ENCODE peak calls at places on chromosomes 3 and 15, in ten cellular contexts. S is lung, N is tibial artery, Y is brain microvascular endothelial cell, E is uterus, M is breast epithelium, O is neural progenitor cell, G is lower leg skin, H is cardiac muscle cell, A is lower lobe of right lung. V is an unnamed sample.

GRCh38 chr3:21377366-21377765 is 373.6 kb downstream of the ZNF385D start:
- DNase-seq in H (no peak), S (no peak), O (no peak), A (no peak), Y (no peak), N (no peak), E (no peak), G (no peak), M (no peak), V (no peak)

GRCh38 chr3:49276475-49277356 is at the start of gene C3orf62:
- DNase-seq in A (peak), H (peak), S (peak), M (peak), E (peak), N (peak), Y (peak), O (peak), G (peak), V (peak)

GRCh38 chr3:172201136-172201989 is 162.0 kb downstream of the FNDC3B start:
- DNase-seq in Y (peak), M (peak), H (peak), S (peak), O (no peak), N (peak), A (peak), E (peak), G (peak), V (peak)

GRCh38 chr3:187012609-187013051 is 82.3 kb downstream of the ST6GAL1 start:
- DNase-seq in N (peak), M (no peak), H (peak), E (no peak), Y (no peak), O (no peak), S (no peak), G (no peak), A (no peak), V (no peak)

GRCh38 chr3:123385981-123386380 is 62.9 kb downstream of the ADCY5 start:
- DNase-seq in E (peak), Y (no peak), A (no peak), H (peak), M (no peak), S (no peak), G (no peak), O (no peak), N (peak), V (no peak)

GRCh38 chr3:170132335-170132734 is 49.2 kb downstream of the PHC3 start:
- DNase-seq in O (no peak), H (peak), S (no peak), M (no peak), A (no peak), Y (no peak), N (no peak), G (no peak), E (no peak), V (no peak)

GRCh38 chr3:140898340-140899180 is 43.1 kb upstream of the SLC25A36 start:
- DNase-seq in M (no peak), H (peak), S (no peak), Y (peak), A (no peak), O (peak), G (peak), N (no peak), E (no peak), V (no peak)

GRCh38 chr15:62569460-62570404 is 404.6 kb upstream of the C2CD4B start:
- DNase-seq in A (peak), G (peak), N (peak), M (no peak), Y (peak), E (no peak), S (peak), H (peak), O (no peak), V (peak)

GRCh38 chr3:99861216-99861615 is 43.6 kb downstream of the CMSS1 start:
- DNase-seq in A (no peak), O (no peak), N (no peak), E (no peak), H (no peak), S (no peak), G (no peak), Y (no peak), M (no peak), V (no peak)

GRCh38 chr3:172194702-172195392 is 155.5 kb downstream of the FNDC3B start:
- DNase-seq in H (peak), N (no peak), O (peak), A (no peak), G (no peak), M (no peak), S (no peak), E (no peak), Y (peak), V (no peak)

GRCh38 chr3:143901105-143901504 is 52.8 kb upstream of the SLC9A9 start:
- DNase-seq in S (no peak), Y (peak), G (no peak), N (no peak), H (peak), E (no peak), A (no peak), O (no peak), M (no peak), V (no peak)

GRCh38 chr3:129648331-129648730 is 41.9 kb upstream of the PLXND1 start:
- DNase-seq in M (no peak), Y (no peak), S (no peak), N (no peak), E (no peak), G (no peak), O (no peak), H (no peak), A (no peak), V (no peak)

GRCh38 chr3:126158016-126158911 is 22.1 kb downstream of the ALDH1L1 start:
- DNase-seq in G (no peak), Y (no peak), N (no peak), H (no peak), M (no peak), O (no peak), S (peak), A (no peak), E (no peak), V (no peak)

GRCh38 chr3:64266983-64267382 is 41.7 kb upstream of the PRICKLE2 start:
- DNase-seq in E (no peak), M (no peak), Y (no peak), H (peak), A (no peak), N (no peak), G (no peak), O (no peak), S (no peak), V (no peak)

GRCh38 chr3:64264491-64265109 is 39.3 kb upstream of the PRICKLE2 start:
- DNase-seq in M (no peak), E (no peak), Y (peak), A (no peak), H (peak), S (no peak), G (no peak), O (no peak), N (no peak), V (no peak)

GRCh38 chr3:64267774-64268604 is 42.7 kb upstream of the PRICKLE2 start:
- DNase-seq in G (peak), M (peak), E (peak), S (peak), N (peak), H (peak), Y (peak), A (peak), O (peak), V (peak)

GRCh38 chr3:64268926-64269325 is 43.7 kb upstream of the PRICKLE2 start:
- DNase-seq in O (no peak), G (no peak), E (no peak), A (no peak), Y (no peak), S (no peak), H (no peak), M (no peak), N (no peak), V (no peak)

DNA sequence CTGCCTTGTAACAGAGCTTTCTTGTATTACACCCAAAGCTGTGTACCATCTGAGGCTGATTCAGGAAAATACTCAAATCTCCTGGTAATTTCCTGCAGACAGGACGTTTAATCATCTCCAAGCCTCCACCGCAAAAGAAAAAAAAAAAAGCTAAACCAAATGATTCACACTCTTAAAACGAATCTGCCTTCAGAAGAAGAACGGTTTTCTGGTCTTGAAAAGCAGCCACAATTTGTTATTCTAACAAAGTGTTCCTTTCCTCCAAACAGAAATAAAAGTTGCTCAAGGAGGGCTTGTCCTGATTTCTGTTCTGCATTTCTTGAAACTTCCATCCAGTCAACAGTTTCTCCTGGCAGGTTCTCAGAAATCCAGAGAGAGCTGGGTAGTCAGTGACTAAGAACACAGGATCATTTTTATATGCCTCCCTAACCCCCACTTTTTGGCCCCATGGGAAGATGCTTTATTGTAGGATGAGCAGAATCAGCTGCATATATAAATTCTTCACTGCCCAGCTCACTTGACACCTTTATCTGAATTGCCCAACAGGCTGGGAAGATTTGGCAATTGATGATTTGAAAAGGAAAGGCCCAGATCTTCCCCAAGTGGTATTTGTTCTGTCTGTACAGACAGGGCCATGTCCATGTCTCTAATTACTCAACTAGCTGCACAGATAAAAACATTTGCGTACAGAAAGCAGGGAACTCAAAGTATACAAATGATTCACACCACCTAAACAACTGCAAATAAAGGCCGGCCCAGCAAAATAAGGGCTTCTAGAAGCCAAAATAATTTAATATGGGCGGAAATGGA is 41.0 kb upstream of the PRICKLE2 start:
- DNase-seq in Y (peak), S (peak), M (no peak), A (no peak), O (no peak), E (peak), G (no peak), N (peak), H (peak), V (peak)
- H3K4me3 ChIP-seq in Y (peak), S (no peak), M (peak), A (peak), O (peak), E (peak), G (no peak), N (peak), H (peak), V (peak)

DNA sequence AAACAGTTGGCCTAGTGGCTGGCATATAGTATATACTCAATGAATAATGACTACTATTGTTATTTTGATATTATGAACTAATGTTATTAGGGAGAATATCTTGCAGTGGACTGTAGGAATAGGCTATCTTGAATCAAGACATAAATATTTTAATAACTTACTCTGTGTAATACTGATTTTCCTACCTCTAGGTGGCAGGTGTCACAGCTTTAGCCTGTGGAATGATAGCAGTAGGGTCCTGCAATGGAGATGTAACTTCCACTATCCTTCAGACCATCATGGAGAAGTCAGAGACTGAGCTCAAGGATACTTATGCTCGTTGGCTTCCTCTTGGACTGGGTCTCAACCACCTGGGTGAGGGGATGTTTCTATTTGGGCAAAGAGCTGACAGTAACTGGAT is 6.5 kb downstream of the PSMD2 start:
- DNase-seq in E (no peak), A (no peak), G (no peak), M (no peak), H (peak), Y (no peak), N (no peak), O (no peak), S (no peak), V (no peak)
- TF ChIP-seq CTCF in E (no peak), A (no peak), G (no peak), M (no peak), H (peak), Y (peak), N (peak), O (peak), S (no peak), V (no peak)

GRCh38 chr3:173586176-173586575 is 188.6 kb downstream of the NLGN1 start:
- DNase-seq in M (no peak), E (no peak), A (no peak), Y (no peak), H (no peak), G (no peak), O (no peak), S (no peak), N (no peak), V (no peak)

GRCh38 chr3:173584093-173584833 is 186.7 kb downstream of the NLGN1 start:
- DNase-seq in M (no peak), G (no peak), E (no peak), H (peak), O (peak), N (no peak), A (no peak), S (no peak), Y (peak), V (peak)

GRCh38 chr3:173587055-173587454 is 189.5 kb downstream of the NLGN1 start:
- DNase-seq in A (no peak), E (no peak), O (no peak), N (no peak), M (no peak), G (no peak), Y (no peak), S (no peak), H (no peak), V (no peak)

GRCh38 chr3:173583496-173583895 is 186.0 kb downstream of the NLGN1 start:
- DNase-seq in Y (no peak), E (no peak), S (no peak), N (no peak), O (peak), A (no peak), G (no peak), M (no peak), H (no peak), V (no peak)

GRCh38 chr3:173584834-173585831 is 187.6 kb downstream of the NLGN1 start:
- DNase-seq in A (no peak), Y (peak), S (no peak), M (no peak), G (no peak), E (no peak), H (peak), O (peak), N (peak), V (peak)
- H3K4me3 ChIP-seq in A (peak), Y (peak), S (no peak), M (peak), G (peak), E (peak), H (peak), O (peak), N (peak), V (peak)

DNA sequence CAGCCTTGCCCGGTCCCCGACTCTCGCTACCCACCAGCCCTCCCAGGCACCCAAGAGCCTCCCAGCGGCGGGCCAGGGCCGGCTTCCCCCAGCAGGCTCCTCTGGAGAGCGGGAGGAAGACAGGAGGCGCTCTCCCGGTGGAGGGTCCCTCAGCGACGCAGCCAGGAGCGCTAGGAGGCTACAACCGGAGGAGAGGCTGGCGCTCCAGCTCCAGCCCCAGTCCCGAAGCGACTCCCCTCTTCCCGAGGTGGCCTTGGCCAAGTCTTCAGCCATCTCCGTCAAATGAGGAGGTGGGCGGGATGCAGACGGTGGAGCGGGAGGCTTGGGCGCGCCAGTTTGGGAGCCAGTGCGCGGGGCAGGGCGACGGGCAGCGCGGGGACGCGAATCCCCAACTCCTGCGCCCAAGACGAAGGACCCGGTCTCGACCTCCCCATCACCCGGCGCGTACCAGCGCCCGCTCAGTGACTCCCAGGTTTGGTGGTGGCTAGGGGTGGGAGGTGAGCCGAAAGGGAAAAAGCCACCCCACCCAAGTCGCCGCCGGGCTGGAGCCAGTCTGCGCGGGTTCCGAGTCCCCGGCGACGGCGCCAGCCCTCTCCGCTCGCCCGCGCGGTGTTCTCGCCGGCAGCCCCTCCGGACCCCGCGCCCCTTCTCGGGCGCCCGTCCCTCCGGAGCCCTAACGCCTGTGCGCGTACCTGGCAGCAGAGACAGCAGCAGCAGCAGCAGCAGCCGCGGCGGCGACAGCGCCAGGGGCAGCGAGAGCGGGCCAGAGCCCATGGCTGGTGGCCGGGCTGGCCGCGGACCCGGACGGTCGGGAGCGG is 566 bp downstream of the CHRNA3 start:
- DNase-seq in E (no peak), S (no peak), N (no peak), Y (no peak), H (peak), G (peak), A (no peak), O (peak), M (no peak), V (no peak)
- TF ChIP-seq CTCF in E (no peak), S (no peak), N (no peak), Y (peak), H (peak), G (no peak), A (no peak), O (peak), M (no peak), V (no peak)

DNA sequence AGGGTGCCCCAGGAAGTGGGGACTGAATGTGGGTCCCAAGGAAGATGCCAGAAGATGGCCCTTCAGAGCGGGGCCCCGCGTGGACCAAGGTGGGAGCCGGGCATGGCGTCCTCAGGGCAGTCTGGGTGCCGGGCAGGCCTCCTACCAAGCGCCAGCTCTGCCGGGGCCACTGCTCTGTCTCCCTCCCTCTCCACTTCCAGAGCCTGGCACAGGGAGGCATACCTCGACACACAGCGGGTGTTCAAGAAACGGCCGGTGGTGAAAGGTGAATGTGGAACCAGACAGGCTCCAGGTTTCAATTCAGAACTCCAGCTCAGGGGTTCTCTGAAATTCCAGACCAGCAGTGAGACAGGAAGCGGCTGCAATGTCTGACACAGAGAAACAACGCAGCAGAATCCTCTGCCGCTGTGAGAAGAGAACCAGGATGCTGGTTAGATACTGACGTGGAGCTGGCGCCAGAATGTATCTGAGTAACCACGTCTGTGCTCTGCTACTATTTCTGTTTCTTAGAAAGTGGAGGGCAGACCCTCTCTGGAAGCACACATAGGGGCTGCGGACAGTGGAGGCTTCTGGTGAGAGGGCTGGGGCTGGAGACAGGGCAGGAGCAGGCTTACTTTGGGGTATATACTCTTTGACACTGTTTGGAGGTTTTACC is 12.8 kb downstream of the BFSP2 start:
- DNase-seq in O (no peak), S (no peak), G (no peak), N (no peak), Y (peak), H (peak), M (no peak), E (no peak), A (no peak), V (no peak)
- H3K4me3 ChIP-seq in O (no peak), S (no peak), G (no peak), N (no peak), Y (peak), H (no peak), M (no peak), E (no peak), A (peak), V (no peak)

DNA sequence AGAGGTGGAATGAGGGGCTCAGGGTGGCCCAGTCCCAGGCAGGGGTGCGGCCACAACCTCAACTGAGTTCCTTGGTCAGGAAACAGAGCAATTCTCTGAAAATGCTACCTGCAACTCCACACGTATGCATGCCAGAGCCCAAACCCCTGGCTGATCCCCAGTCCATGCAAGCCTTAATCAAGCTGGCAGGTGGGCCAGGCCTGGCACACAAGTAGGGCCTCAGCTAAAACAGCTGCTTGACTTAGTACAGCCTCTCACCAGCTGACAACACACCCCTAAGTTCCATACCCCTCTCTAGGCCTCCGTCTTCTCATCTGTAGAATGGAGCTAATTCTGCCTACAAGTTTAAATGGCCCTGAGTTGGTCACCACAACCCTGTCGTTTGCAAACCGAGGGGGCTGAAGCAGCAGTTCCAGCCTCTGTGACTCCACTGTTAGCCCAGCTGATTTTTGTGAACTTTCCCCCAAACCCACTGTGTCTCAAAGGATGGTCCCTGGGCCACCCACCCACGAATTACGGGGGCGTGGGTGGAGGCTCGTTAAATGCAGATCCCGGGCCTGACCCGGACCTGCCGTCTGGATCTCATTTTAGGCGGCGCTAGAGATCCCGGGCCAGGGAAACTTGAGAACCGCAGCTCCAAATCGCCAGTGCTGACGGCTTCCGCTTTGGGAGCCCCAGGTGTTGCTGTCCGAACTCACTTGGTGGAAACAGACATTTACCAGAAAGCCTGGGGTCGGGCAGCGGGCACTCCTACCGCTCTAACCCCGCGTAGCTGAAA is 927 bp downstream of the CHDH start:
- DNase-seq in E (peak), G (peak), O (peak), M (peak), Y (peak), H (peak), S (peak), A (peak), N (peak), V (peak)
- TF ChIP-seq CTCF in E (peak), G (no peak), O (peak), M (no peak), Y (peak), H (peak), S (no peak), A (peak), N (no peak), V (peak)

DNA sequence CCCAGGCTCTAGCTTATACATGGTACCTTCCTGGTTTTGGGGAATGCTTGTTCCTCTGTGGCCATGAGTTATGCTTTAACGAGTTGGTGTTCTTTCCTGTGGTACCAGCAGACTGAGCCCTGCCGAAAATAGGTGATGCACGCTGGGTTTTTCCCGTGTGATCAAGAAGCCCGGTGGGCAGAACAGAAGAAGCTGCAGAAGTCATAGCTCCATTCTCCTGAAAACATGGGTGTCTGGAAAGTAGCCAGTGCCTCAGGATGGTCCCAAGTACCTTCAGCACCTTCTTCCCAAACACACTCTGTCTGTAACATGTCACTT is 25.2 kb downstream of the MAPKBP1 start:
- DNase-seq in H (no peak), N (no peak), M (no peak), S (no peak), A (no peak), O (no peak), Y (no peak), G (no peak), E (no peak), V (no peak)
- H3K4me3 ChIP-seq in H (no peak), N (no peak), M (no peak), S (no peak), A (no peak), O (no peak), Y (no peak), G (no peak), E (no peak), V (no peak)

GRCh38 chr15:73249499-73249898 is 119.3 kb downstream of the HCN4 start:
- DNase-seq in E (no peak), O (no peak), M (no peak), S (no peak), G (no peak), A (no peak), N (no peak), H (no peak), Y (no peak), V (no peak)
- TF ChIP-seq CTCF in E (no peak), O (peak), M (no peak), S (no peak), G (no peak), A (no peak), N (no peak), H (no peak), Y (no peak), V (no peak)

V was measured in tibial nerve.